ENCODE peak calls at places on chromosome 18, in nine cellular contexts. One of them, this sample, is unnamed.

GRCh38 chr18:32661486-32662299 is 111.1 kb downstream of the KLHL14 start:
- DNase-seq in left lung: no peak
- DNase-seq in breast epithelium: no peak
- DNase-seq in spleen: no peak
- DNase-seq in A673: peak; percentile 42
- DNase-seq in PC-3: peak; percentile 51
- DNase-seq in CD4-positive, CD25-positive, alpha-beta regulatory T cell: no peak
- DNase-seq in effector memory CD4-positive, alpha-beta T cell: no peak
- DNase-seq in pancreas: no peak
- DNase-seq in this sample: no peak

GRCh38 chr18:46650681-46651080 is 6.3 kb downstream of the LOXHD1 start:
- DNase-seq in left lung: no peak
- DNase-seq in breast epithelium: no peak
- DNase-seq in spleen: no peak
- DNase-seq in A673: no peak
- DNase-seq in PC-3: no peak
- DNase-seq in CD4-positive, CD25-positive, alpha-beta regulatory T cell: no peak
- DNase-seq in effector memory CD4-positive, alpha-beta T cell: no peak
- DNase-seq in pancreas: no peak
- DNase-seq in this sample: no peak

GRCh38 chr18:21117385-21118135 is 5.9 kb upstream of the ROCK1 start:
- DNase-seq in left lung: no peak
- DNase-seq in breast epithelium: no peak
- DNase-seq in spleen: no peak
- DNase-seq in A673: peak; percentile 51
- DNase-seq in PC-3: no peak
- DNase-seq in CD4-positive, CD25-positive, alpha-beta regulatory T cell: no peak
- DNase-seq in effector memory CD4-positive, alpha-beta T cell: no peak
- DNase-seq in pancreas: no peak
- DNase-seq in this sample: peak; percentile 79

GRCh38 chr18:38297910-38298309 is 732.3 kb upstream of the CELF4 start:
- DNase-seq in left lung: no peak
- DNase-seq in breast epithelium: no peak
- DNase-seq in spleen: no peak
- DNase-seq in A673: no peak
- DNase-seq in PC-3: no peak
- DNase-seq in CD4-positive, CD25-positive, alpha-beta regulatory T cell: no peak
- DNase-seq in effector memory CD4-positive, alpha-beta T cell: no peak
- DNase-seq in pancreas: no peak
- DNase-seq in this sample: no peak

GRCh38 chr18:33603434-33603833 is 25.4 kb downstream of the ASXL3 start:
- DNase-seq in left lung: no peak
- DNase-seq in breast epithelium: no peak
- DNase-seq in spleen: no peak
- DNase-seq in A673: no peak
- DNase-seq in PC-3: no peak
- DNase-seq in CD4-positive, CD25-positive, alpha-beta regulatory T cell: no peak
- DNase-seq in effector memory CD4-positive, alpha-beta T cell: no peak
- DNase-seq in pancreas: no peak
- DNase-seq in this sample: no peak

GRCh38 chr18:6624729-6625308 is 104.7 kb upstream of the ARHGAP28 start:
- DNase-seq in left lung: no peak
- DNase-seq in breast epithelium: no peak
- DNase-seq in spleen: no peak
- DNase-seq in A673: no peak
- DNase-seq in PC-3: no peak
- DNase-seq in CD4-positive, CD25-positive, alpha-beta regulatory T cell: no peak
- DNase-seq in effector memory CD4-positive, alpha-beta T cell: no peak
- DNase-seq in pancreas: no peak
- DNase-seq in this sample: no peak

GRCh38 chr18:9782073-9782857 is 74.2 kb downstream of the RAB31 start:
- DNase-seq in left lung: no peak
- DNase-seq in breast epithelium: no peak
- DNase-seq in spleen: no peak
- DNase-seq in A673: peak; percentile 78
- DNase-seq in PC-3: peak; percentile 72
- DNase-seq in CD4-positive, CD25-positive, alpha-beta regulatory T cell: no peak
- DNase-seq in effector memory CD4-positive, alpha-beta T cell: no peak
- DNase-seq in pancreas: no peak
- DNase-seq in this sample: peak; percentile 89

GRCh38 chr18:28099237-28099636 is 77.7 kb downstream of the CDH2 start:
- DNase-seq in left lung: no peak
- DNase-seq in breast epithelium: no peak
- DNase-seq in spleen: no peak
- DNase-seq in A673: no peak
- DNase-seq in PC-3: no peak
- DNase-seq in CD4-positive, CD25-positive, alpha-beta regulatory T cell: no peak
- DNase-seq in effector memory CD4-positive, alpha-beta T cell: no peak
- DNase-seq in pancreas: no peak
- DNase-seq in this sample: no peak

GRCh38 chr18:31321719-31322118 is 3.8 kb downstream of the DSG1 start:
- DNase-seq in left lung: no peak
- DNase-seq in breast epithelium: no peak
- DNase-seq in spleen: no peak
- DNase-seq in A673: no peak
- DNase-seq in PC-3: no peak
- DNase-seq in CD4-positive, CD25-positive, alpha-beta regulatory T cell: no peak
- DNase-seq in effector memory CD4-positive, alpha-beta T cell: no peak
- DNase-seq in pancreas: no peak
- DNase-seq in this sample: no peak

GRCh38 chr18:7259482-7259881 is 28.6 kb downstream of the LRRC30 start:
- DNase-seq in left lung: no peak
- DNase-seq in breast epithelium: no peak
- DNase-seq in spleen: no peak
- DNase-seq in A673: no peak
- DNase-seq in PC-3: no peak
- DNase-seq in CD4-positive, CD25-positive, alpha-beta regulatory T cell: no peak
- DNase-seq in effector memory CD4-positive, alpha-beta T cell: no peak
- DNase-seq in pancreas: no peak
- DNase-seq in this sample: no peak

GRCh38 chr18:48826271-48826670 is 124.5 kb downstream of the SMAD7 start:
- DNase-seq in left lung: no peak
- DNase-seq in breast epithelium: peak; percentile 33
- DNase-seq in spleen: peak; percentile 45
- DNase-seq in A673: no peak
- DNase-seq in PC-3: no peak
- DNase-seq in CD4-positive, CD25-positive, alpha-beta regulatory T cell: no peak
- DNase-seq in effector memory CD4-positive, alpha-beta T cell: no peak
- DNase-seq in pancreas: peak; percentile 31
- DNase-seq in this sample: peak; percentile 18

GRCh38 chr18:48827321-48828200 is 123.2 kb downstream of the SMAD7 start:
- DNase-seq in left lung: peak; percentile 33
- DNase-seq in breast epithelium: peak; percentile 42
- DNase-seq in spleen: peak; percentile 55
- DNase-seq in A673: peak; percentile 63
- DNase-seq in PC-3: no peak
- DNase-seq in CD4-positive, CD25-positive, alpha-beta regulatory T cell: no peak
- DNase-seq in effector memory CD4-positive, alpha-beta T cell: no peak
- DNase-seq in pancreas: peak; percentile 25
- DNase-seq in this sample: no peak

GRCh38 chr18:48826806-48827205 is 124.0 kb downstream of the SMAD7 start:
- DNase-seq in left lung: peak; percentile 24
- DNase-seq in breast epithelium: peak; percentile 15
- DNase-seq in spleen: peak; percentile 58
- DNase-seq in A673: no peak
- DNase-seq in PC-3: no peak
- DNase-seq in CD4-positive, CD25-positive, alpha-beta regulatory T cell: no peak
- DNase-seq in effector memory CD4-positive, alpha-beta T cell: no peak
- DNase-seq in pancreas: peak; percentile 25
- DNase-seq in this sample: peak; percentile 32

GRCh38 chr18:48824231-48824970 is 126.4 kb downstream of the SMAD7 start:
- DNase-seq in left lung: no peak
- DNase-seq in breast epithelium: peak; percentile 15
- DNase-seq in spleen: peak; percentile 30
- DNase-seq in A673: no peak
- DNase-seq in PC-3: no peak
- DNase-seq in CD4-positive, CD25-positive, alpha-beta regulatory T cell: no peak
- DNase-seq in effector memory CD4-positive, alpha-beta T cell: no peak
- DNase-seq in pancreas: peak; percentile 13
- DNase-seq in this sample: no peak

DNA sequence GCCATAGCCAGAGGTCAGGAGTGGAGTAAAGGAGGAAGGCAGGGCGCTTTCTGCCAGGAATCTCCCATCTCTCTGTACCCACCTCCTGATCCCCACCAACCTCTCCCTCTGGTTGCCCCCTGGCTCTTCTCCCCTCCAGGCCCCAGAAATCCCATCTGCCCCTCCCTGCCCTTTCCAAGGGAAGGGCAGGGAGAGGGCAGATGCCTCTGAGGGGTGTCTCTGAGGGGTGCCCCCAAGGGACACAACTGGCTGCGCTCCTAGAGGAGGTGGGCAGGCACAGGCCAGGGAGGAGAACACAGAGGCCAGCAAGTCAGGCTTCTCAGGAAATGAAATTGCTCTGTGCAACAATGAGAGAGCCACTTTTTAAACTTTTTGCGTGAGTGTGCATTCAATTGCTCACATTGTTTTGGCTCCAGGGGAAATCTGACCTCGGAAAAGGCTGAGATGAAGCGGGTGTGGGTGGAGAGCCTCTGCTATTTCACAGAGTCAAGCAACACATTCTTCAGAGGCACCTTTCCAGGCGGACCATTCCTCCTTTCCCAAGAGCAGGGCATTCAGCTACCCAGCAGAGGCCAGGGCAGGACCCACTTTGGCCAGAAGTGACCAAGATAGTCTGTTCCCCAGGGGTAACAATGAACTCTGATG is 125.5 kb downstream of the SMAD7 start:
- DNase-seq in left lung: peak; percentile 24
- DNase-seq in breast epithelium: peak; percentile 34
- DNase-seq in spleen: peak; percentile 55
- DNase-seq in A673: no peak
- DNase-seq in PC-3: no peak
- DNase-seq in CD4-positive, CD25-positive, alpha-beta regulatory T cell: no peak
- DNase-seq in effector memory CD4-positive, alpha-beta T cell: no peak
- DNase-seq in pancreas: peak; percentile 30
- DNase-seq in this sample: peak; percentile 43
- H3K27ac ChIP-seq in left lung: no peak overlapping the region
- H3K27ac ChIP-seq in breast epithelium: peak overlapping the region; percentile 42
- H3K27ac ChIP-seq in spleen: no peak overlapping the region
- H3K27ac ChIP-seq in A673: no peak overlapping the region
- H3K27ac ChIP-seq in PC-3: no peak overlapping the region
- H3K27ac ChIP-seq in CD4-positive, CD25-positive, alpha-beta regulatory T cell: no peak overlapping the region
- H3K27ac ChIP-seq in effector memory CD4-positive, alpha-beta T cell: no peak overlapping the region
- H3K27ac ChIP-seq in pancreas: no peak overlapping the region
- H3K27ac ChIP-seq in this sample: peak overlapping the region; percentile 48

GRCh38 chr18:71321319-71321718 is 1032.5 kb downstream of the SOCS6 start:
- DNase-seq in left lung: no peak
- DNase-seq in breast epithelium: no peak
- DNase-seq in spleen: no peak
- DNase-seq in A673: no peak
- DNase-seq in PC-3: no peak
- DNase-seq in CD4-positive, CD25-positive, alpha-beta regulatory T cell: no peak
- DNase-seq in effector memory CD4-positive, alpha-beta T cell: no peak
- DNase-seq in pancreas: no peak
- DNase-seq in this sample: no peak
- H3K9me3 ChIP-seq in left lung: no peaks in the 10 kb centered on the region
- H3K9me3 ChIP-seq in breast epithelium: no peaks in the 10 kb centered on the region
- H3K9me3 ChIP-seq in spleen: no peaks in the 10 kb centered on the region
- H3K9me3 ChIP-seq in A673: no peaks in the 10 kb centered on the region
- H3K9me3 ChIP-seq in PC-3: no peaks in the 10 kb centered on the region
- H3K9me3 ChIP-seq in CD4-positive, CD25-positive, alpha-beta regulatory T cell: no peaks in the 10 kb centered on the region
- H3K9me3 ChIP-seq in effector memory CD4-positive, alpha-beta T cell: no peaks in the 10 kb centered on the region
- H3K9me3 ChIP-seq in pancreas: no peaks in the 10 kb centered on the region
- H3K9me3 ChIP-seq in this sample: peaks cover 3% of the 10 kb centered on the region

GRCh38 chr18:23468753-23469459 is 15.8 kb downstream of the RIOK3 start:
- DNase-seq in left lung: no peak
- DNase-seq in breast epithelium: no peak
- DNase-seq in spleen: no peak
- DNase-seq in A673: no peak
- DNase-seq in PC-3: no peak
- DNase-seq in CD4-positive, CD25-positive, alpha-beta regulatory T cell: no peak
- DNase-seq in effector memory CD4-positive, alpha-beta T cell: no peak
- DNase-seq in pancreas: no peak
- DNase-seq in this sample: no peak

GRCh38 chr18:23471486-23471885 is 18.4 kb downstream of the RIOK3 start:
- DNase-seq in left lung: no peak
- DNase-seq in breast epithelium: no peak
- DNase-seq in spleen: no peak
- DNase-seq in A673: no peak
- DNase-seq in PC-3: no peak
- DNase-seq in CD4-positive, CD25-positive, alpha-beta regulatory T cell: no peak
- DNase-seq in effector memory CD4-positive, alpha-beta T cell: no peak
- DNase-seq in pancreas: no peak
- DNase-seq in this sample: no peak

DNA sequence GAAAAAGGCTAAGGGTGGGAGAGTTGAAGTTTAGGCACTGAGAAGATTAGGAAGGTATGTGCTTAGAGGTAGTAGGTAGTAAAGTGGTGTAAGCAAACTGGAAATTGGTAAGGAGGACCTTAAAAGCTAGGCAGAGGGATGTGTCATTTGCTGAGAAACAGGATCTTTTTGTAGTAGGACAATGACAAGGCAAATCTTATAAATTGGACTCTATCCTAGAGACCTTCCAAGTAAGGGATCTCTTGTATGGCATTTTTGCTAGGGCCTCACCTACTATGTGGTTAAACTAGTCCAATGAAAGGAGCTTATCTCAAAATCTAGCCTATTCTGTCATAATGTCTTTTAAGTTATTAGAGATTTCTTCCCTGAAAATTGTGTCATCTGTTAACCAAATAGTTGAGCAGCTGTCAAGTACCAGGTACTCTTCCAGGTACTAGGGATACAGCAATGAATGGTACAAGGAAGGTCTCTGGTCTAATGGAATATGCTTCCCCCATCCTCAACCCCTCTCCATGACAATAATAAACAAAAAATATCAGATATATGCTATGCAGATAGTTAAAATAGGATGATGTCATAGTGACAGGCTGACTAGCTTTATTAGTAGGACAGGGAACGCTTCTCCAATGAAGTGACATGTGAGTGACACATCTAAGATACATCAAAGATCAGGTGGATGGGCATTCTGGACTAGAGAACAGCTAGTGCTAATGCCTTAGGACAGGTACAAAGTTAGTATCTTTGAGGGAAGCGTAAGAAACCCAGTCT is 17.7 kb downstream of the RIOK3 start:
- DNase-seq in left lung: no peak
- DNase-seq in breast epithelium: no peak
- DNase-seq in spleen: no peak
- DNase-seq in A673: no peak
- DNase-seq in PC-3: no peak
- DNase-seq in CD4-positive, CD25-positive, alpha-beta regulatory T cell: no peak
- DNase-seq in effector memory CD4-positive, alpha-beta T cell: no peak
- DNase-seq in pancreas: no peak
- DNase-seq in this sample: no peak
- H3K36me3 ChIP-seq in left lung: peaks cover 9% of the 10 kb centered on the region
- H3K36me3 ChIP-seq in breast epithelium: no peaks in the 10 kb centered on the region
- H3K36me3 ChIP-seq in spleen: peaks cover 97% of the 10 kb centered on the region
- H3K36me3 ChIP-seq in A673: peaks cover 43% of the 10 kb centered on the region
- H3K36me3 ChIP-seq in PC-3: peaks cover 72% of the 10 kb centered on the region
- H3K36me3 ChIP-seq in CD4-positive, CD25-positive, alpha-beta regulatory T cell: peaks cover 86% of the 10 kb centered on the region
- H3K36me3 ChIP-seq in effector memory CD4-positive, alpha-beta T cell: peaks cover 76% of the 10 kb centered on the region
- H3K36me3 ChIP-seq in pancreas: peaks cover 96% of the 10 kb centered on the region
- H3K36me3 ChIP-seq in this sample: peaks cover 90% of the 10 kb centered on the region

DNA sequence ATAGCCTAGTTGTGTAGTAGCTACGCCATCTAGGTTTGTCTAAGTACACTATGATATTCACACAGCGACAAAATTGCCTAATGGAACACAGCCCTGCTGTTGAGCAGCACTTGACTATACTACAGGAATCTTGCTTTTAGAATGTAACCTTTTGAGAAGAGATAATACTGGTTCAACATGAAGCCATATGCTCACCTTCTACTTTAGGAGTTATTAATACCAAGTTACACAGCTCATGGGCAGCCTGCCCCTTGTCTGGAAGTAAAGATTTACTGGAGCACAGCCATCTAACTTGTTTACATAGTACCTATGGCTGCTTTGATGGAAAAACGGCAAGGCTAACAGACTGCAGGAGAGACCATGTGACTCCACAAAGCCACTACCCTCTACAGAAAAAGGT is 174.8 kb downstream of the DYM start:
- DNase-seq in left lung: no peak
- DNase-seq in breast epithelium: no peak
- DNase-seq in spleen: no peak
- DNase-seq in A673: no peak
- DNase-seq in PC-3: no peak
- DNase-seq in CD4-positive, CD25-positive, alpha-beta regulatory T cell: no peak
- DNase-seq in effector memory CD4-positive, alpha-beta T cell: no peak
- DNase-seq in pancreas: no peak
- DNase-seq in this sample: no peak
- H3K27ac ChIP-seq in left lung: no peak overlapping the region
- H3K27ac ChIP-seq in breast epithelium: no peak overlapping the region
- H3K27ac ChIP-seq in spleen: no peak overlapping the region
- H3K27ac ChIP-seq in A673: no peak overlapping the region
- H3K27ac ChIP-seq in PC-3: no peak overlapping the region
- H3K27ac ChIP-seq in CD4-positive, CD25-positive, alpha-beta regulatory T cell: no peak overlapping the region
- H3K27ac ChIP-seq in effector memory CD4-positive, alpha-beta T cell: no peak overlapping the region
- H3K27ac ChIP-seq in pancreas: no peak overlapping the region
- H3K27ac ChIP-seq in this sample: no peak overlapping the region